ENCODE peak calls at places on chromosomes 13 and 19, in eight cellular contexts. Q, C, W, G, V, E, J and F are unnamed samples. For H3K36me3, the result is how much of the 10 kb centered on the place peaks cover.

GRCh38 chr13:30113983-30114491 is 193.3 kb downstream of the KATNAL1 start:
- DNase-seq in V (peak), W (no peak), J (no peak), E (peak), Q (peak), G (no peak), C (peak), F (no peak)

GRCh38 chr13:27201661-27202060 is 30.1 kb upstream of the USP12 start:
- DNase-seq in J (peak), E (peak), W (no peak), G (no peak), V (no peak), C (no peak), Q (no peak), F (no peak)

GRCh38 chr13:30396434-30397075 is 25.7 kb upstream of the UBE2L5 start:
- DNase-seq in V (no peak), J (no peak), E (peak), G (no peak), C (no peak), W (no peak), Q (no peak), F (no peak)

GRCh38 chr19:48632692-48633147 is 4.5 kb downstream of the DBP start:
- DNase-seq in C (no peak), V (no peak), E (peak), G (no peak), J (no peak), Q (no peak), W (no peak), F (no peak)

GRCh38 chr13:43388282-43389034 is 365.1 kb downstream of the DNAJC15 start:
- DNase-seq in G (no peak), Q (no peak), J (peak), C (no peak), E (peak), V (no peak), W (no peak), F (no peak)

GRCh38 chr19:30023330-30023729 is 81.3 kb downstream of the URI1 start:
- DNase-seq in E (no peak), W (no peak), J (no peak), G (no peak), Q (no peak), V (no peak), C (no peak), F (no peak)

GRCh38 chr13:32225494-32225931 is 89.7 kb downstream of the ZAR1L start:
- DNase-seq in Q (no peak), C (no peak), E (no peak), J (peak), W (no peak), G (no peak), V (no peak), F (no peak)

GRCh38 chr13:100508391-100508790 is 80.2 kb downstream of the GGACT start:
- DNase-seq in G (no peak), W (no peak), J (no peak), V (no peak), C (no peak), Q (no peak), E (no peak), F (no peak)

GRCh38 chr13:93225610-93226009 is 997 bp upstream of the GPC6 start:
- DNase-seq in E (peak), C (no peak), G (no peak), J (no peak), W (no peak), V (no peak), Q (no peak), F (no peak)

DNA sequence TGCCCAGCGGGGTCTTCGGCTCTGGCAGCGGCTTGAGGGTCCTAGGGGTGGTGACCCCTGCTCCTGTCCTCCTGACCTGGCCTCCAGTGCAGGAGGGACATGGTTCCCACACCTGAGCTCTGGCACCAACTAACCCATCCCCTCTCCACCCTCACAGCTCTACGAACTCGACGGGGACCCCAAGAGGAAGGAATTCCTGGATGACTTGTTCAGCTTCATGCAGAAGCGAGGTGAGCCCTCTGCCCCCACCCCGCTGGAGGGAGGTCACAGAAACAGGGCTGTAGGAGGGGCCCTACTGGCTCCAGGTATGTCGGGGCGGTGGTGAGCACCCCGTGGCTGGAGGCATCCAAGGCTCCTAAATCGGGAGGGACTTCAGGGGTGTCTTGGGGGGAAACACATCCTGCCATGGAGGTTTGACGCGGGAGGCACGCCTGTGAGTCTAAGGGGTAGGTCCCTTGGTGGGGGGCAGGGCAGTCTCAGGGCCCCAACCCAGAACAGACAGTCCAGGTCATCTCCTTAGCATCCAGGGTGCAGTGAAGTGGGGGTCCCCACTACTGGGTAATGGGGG is 24.1 kb upstream of the WDR18 start:
- DNase-seq in V (no peak), E (no peak), C (no peak), W (no peak), Q (peak), J (no peak), G (no peak), F (no peak)
- TF ChIP-seq CTCF in V (no peak), E (no peak), C (no peak), W (no peak), Q (no peak), J (peak), G (no peak), F (no peak)

GRCh38 chr13:46388308-46388707 is 1.3 kb upstream of the RUBCNL start:
- DNase-seq in Q (no peak), G (no peak), C (no peak), J (no peak), V (no peak), E (no peak), W (no peak), F (no peak)
- H3K4me3 ChIP-seq in Q (no peak), G (no peak), C (no peak), J (no peak), V (no peak), E (no peak), W (no peak), F (no peak)

GRCh38 chr19:4258181-4258580 is 11.3 kb downstream of the YJU2 start:
- DNase-seq in J (no peak), E (no peak), C (no peak), W (no peak), Q (no peak), G (no peak), V (no peak), F (no peak)

GRCh38 chr19:4260605-4261191 is 13.8 kb downstream of the YJU2 start:
- DNase-seq in E (no peak), Q (no peak), J (no peak), G (no peak), W (no peak), V (no peak), C (no peak), F (no peak)

GRCh38 chr19:4257025-4257424 is 10.1 kb downstream of the YJU2 start:
- DNase-seq in Q (no peak), J (no peak), G (no peak), C (no peak), E (no peak), W (no peak), V (no peak), F (no peak)

DNA sequence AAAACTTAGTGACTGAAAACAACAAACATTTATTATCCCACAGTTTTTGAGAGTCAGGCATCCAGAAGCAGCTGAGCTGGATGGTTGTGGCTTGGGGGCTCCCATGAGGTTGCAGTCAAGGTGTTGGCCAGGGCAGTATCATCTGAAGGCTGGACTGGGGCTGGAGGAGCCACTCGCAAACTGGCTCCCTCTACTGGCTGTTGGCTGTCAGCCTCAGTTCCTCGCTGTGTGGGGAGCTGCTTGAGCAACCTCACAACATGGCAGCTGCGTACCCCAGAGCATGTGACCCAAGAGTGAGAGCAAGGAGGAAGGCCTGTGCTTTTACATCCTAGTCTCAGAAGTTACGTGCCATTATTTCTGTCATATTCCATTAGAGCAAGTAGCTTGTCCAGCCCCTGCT is 9.7 kb downstream of the YJU2 start:
- DNase-seq in G (no peak), V (no peak), E (no peak), C (no peak), W (no peak), J (no peak), Q (no peak), F (no peak)
- H3K36me3 ChIP-seq in G (half or more), V (under half), E (under half), C (under half), W (half or more), J (under half), Q (under half), F (half or more)

GRCh38 chr13:48315981-48316380 is 12.4 kb downstream of the RB1 start:
- DNase-seq in Q (no peak), E (no peak), V (no peak), C (no peak), G (no peak), W (no peak), J (no peak), F (no peak)

GRCh38 chr13:48318714-48319457 is 15.3 kb downstream of the RB1 start:
- DNase-seq in E (no peak), J (no peak), W (no peak), Q (no peak), G (no peak), C (peak), V (no peak), F (no peak)

GRCh38 chr13:48317511-48317981 is 14.0 kb downstream of the RB1 start:
- DNase-seq in G (no peak), J (no peak), C (no peak), E (no peak), Q (no peak), W (no peak), V (no peak), F (no peak)

GRCh38 chr13:48318014-48318713 is 14.6 kb downstream of the RB1 start:
- DNase-seq in J (no peak), V (no peak), W (no peak), Q (no peak), C (no peak), E (no peak), G (no peak), F (no peak)

GRCh38 chr13:48316826-48317510 is 13.4 kb downstream of the RB1 start:
- DNase-seq in Q (no peak), G (no peak), C (no peak), E (no peak), W (no peak), J (no peak), V (no peak), F (no peak)
- TF ChIP-seq CTCF in Q (no peak), G (no peak), C (no peak), E (no peak), W (no peak), J (no peak), V (no peak), F (no peak)